ENCODE peak calls at places on chromosomes 13 and 19, in seven cellular contexts. F, D, B, A, M, E and I are unnamed samples.

GRCh38 chr13:101949681-101950080 is 452.2 kb downstream of the FGF14 start:
- DNase-seq in F (no peak), D (no peak), B (no peak), A (no peak), M (no peak), E (no peak), I (no peak)

GRCh38 chr13:82747948-82748347 is 1134.3 kb downstream of the SLITRK1 start:
- DNase-seq in F (no peak), D (no peak), B (no peak), A (no peak), M (no peak), E (no peak), I (no peak)

GRCh38 chr13:20616059-20616797 is 49.3 kb downstream of the IFT88 start:
- DNase-seq in F (no peak), D (no peak), B (no peak), A (no peak), M (no peak), E (peak), I (no peak)

GRCh38 chr19:29687244-29687896 is 22.1 kb downstream of the PLEKHF1 start:
- DNase-seq in F (no peak), D (no peak), B (no peak), A (no peak), M (no peak), E (peak), I (peak)

GRCh38 chr13:20403826-20404225 is 121.8 kb downstream of the CRYL1 start:
- DNase-seq in F (no peak), D (no peak), B (no peak), A (no peak), M (no peak), E (no peak), I (no peak)

GRCh38 chr13:108033800-108034707 is 181.3 kb downstream of the LIG4 start:
- DNase-seq in F (no peak), D (no peak), B (no peak), A (no peak), M (no peak), E (peak), I (no peak)

GRCh38 chr13:75764251-75764650 is 128.1 kb downstream of the LMO7 start:
- DNase-seq in F (no peak), D (no peak), B (no peak), A (no peak), M (no peak), E (no peak), I (no peak)

GRCh38 chr19:532578-533484 is 1.3 kb downstream of the CDC34 start:
- DNase-seq in F (no peak), D (peak), B (peak), A (peak), M (peak), E (peak), I (no peak)

GRCh38 chr13:43094901-43095300 is 71.5 kb downstream of the DNAJC15 start:
- DNase-seq in F (no peak), D (no peak), B (no peak), A (no peak), M (no peak), E (no peak), I (no peak)

GRCh38 chr13:107808388-107808787 is 406.9 kb downstream of the LIG4 start:
- DNase-seq in F (no peak), D (no peak), B (no peak), A (no peak), M (no peak), E (no peak), I (no peak)

GRCh38 chr13:21124853-21125252 is 51.5 kb downstream of the SKA3 start:
- DNase-seq in F (no peak), D (no peak), B (no peak), A (no peak), M (no peak), E (peak), I (no peak)

GRCh38 chr19:41386442-41386841 is 10.1 kb downstream of the TMEM91 start:
- DNase-seq in F (no peak), D (no peak), B (no peak), A (no peak), M (no peak), E (no peak), I (no peak)

GRCh38 chr13:78323848-78324247 is 279.5 kb downstream of the POU4F1 start:
- DNase-seq in F (no peak), D (no peak), B (no peak), A (no peak), M (no peak), E (no peak), I (no peak)

GRCh38 chr13:44739539-44739938 is 163.4 kb upstream of the TSC22D1 start:
- DNase-seq in F (no peak), D (no peak), B (no peak), A (no peak), M (no peak), E (no peak), I (no peak)

GRCh38 chr13:42129033-42129432 is 80.6 kb downstream of the DGKH start:
- DNase-seq in F (no peak), D (no peak), B (no peak), A (no peak), M (no peak), E (no peak), I (no peak)

GRCh38 chr19:45781282-45782161 is 768 bp downstream of the DMPK start:
- DNase-seq in F (no peak), D (peak), B (peak), A (no peak), M (peak), E (peak), I (no peak)

GRCh38 chr19:45784096-45784495 is 1.8 kb upstream of the DMPK start:
- DNase-seq in F (no peak), D (no peak), B (no peak), A (no peak), M (no peak), E (no peak), I (no peak)

GRCh38 chr19:45782162-45782623 is at the start of gene DMPK:
- DNase-seq in F (no peak), D (no peak), B (no peak), A (peak), M (peak), E (no peak), I (no peak)

GRCh38 chr19:45785097-45785496 is 2.8 kb upstream of the DMPK start:
- DNase-seq in F (no peak), D (no peak), B (no peak), A (no peak), M (peak), E (no peak), I (no peak)

GRCh38 chr19:45782820-45783785 is 813 bp upstream of the DMPK start:
- DNase-seq in F (no peak), D (no peak), B (peak), A (peak), M (peak), E (peak), I (no peak)
- TF ChIP-seq CTCF in F (no peak), D (no peak), B (no peak), A (no peak), M (no peak), E (no peak), I (no peak)

DNA sequence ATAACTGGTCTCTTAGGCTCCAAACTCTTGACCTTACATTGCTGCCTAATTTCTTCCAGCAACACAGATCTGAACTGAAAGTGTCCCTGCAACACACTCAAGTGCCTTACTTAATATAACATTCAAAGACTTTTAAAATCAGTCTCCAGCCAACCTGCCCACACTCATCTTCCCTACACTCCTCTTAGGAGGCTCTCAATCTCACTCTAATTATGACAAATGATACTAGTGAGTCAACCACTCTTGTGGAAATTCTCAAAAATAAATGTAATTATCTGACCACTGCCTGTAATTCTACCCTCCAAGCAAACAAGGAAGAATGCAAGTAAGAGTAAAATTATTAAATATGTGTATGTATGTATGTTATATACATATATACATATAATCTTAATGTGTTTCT is 348.1 kb upstream of the MIR17HG start:
- DNase-seq in F (no peak), D (no peak), B (no peak), A (no peak), M (no peak), E (no peak), I (no peak)
- H3K4me3 ChIP-seq in F (no peak), D (no peak), B (no peak), A (no peak), M (no peak), E (no peak), I (no peak)

GRCh38 chr19:38383743-38384142 is 4.1 kb downstream of the GGN start:
- DNase-seq in F (no peak), D (no peak), B (no peak), A (no peak), M (no peak), E (no peak), I (no peak)

GRCh38 chr19:38385804-38386257 is 2.0 kb downstream of the GGN start:
- DNase-seq in F (no peak), D (no peak), B (no peak), A (no peak), M (no peak), E (no peak), I (no peak)

GRCh38 chr19:38384209-38385027 is 3.4 kb downstream of the GGN start:
- DNase-seq in F (no peak), D (no peak), B (no peak), A (no peak), M (no peak), E (peak), I (no peak)

GRCh38 chr19:38386300-38386967 is 1.4 kb downstream of the GGN start:
- DNase-seq in F (no peak), D (no peak), B (no peak), A (no peak), M (no peak), E (no peak), I (no peak)

DNA sequence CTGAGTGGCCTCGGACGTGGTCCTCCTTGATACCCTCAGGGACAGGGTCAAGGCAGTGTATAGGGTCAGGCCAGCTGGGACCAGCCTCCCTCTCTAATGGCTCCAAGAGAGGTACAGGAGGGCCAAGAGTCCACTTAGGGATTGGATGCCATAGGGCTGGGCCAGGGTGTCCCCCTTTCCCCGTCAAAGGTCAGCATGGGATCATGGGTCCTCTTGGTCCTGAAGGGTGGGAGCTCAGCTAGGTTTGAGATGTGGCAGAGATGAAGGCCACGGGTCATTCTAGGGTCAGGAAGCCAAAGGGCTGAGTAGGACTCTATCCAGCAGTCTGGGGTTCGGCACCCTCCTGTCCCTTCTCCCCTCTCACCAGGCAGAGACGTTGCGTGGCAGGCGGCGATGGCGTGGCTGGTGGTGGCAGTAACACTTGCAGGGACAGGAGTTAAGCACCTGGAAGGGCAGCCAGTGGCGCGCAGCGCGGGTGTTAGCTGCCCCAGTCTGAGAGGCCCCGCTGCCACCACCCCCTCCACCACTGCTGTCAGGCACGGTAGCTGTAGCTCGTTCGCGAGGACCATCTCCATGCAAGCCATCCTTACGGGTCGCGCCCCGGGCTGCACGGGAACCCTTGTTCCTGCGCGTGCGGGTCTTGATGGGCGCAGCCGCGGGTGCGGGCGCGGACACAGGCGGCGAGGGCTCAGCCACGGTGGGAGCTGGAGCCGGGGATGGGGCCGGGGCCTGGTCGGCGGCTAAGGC is 2.6 kb downstream of the GGN start:
- DNase-seq in F (no peak), D (no peak), B (no peak), A (no peak), M (no peak), E (no peak), I (no peak)
- TF ChIP-seq POLR2A in F (no peak), D (no peak), B (no peak), A (no peak), M (no peak), E (no peak), I (no peak)

GRCh38 chr19:13334801-13335481 is 171.3 kb downstream of the CACNA1A start:
- DNase-seq in F (no peak), D (no peak), B (no peak), A (no peak), M (no peak), E (peak), I (no peak)
- TF ChIP-seq CTCF in F (no peak), D (no peak), B (no peak), A (no peak), M (no peak), E (no peak), I (no peak)

DNA sequence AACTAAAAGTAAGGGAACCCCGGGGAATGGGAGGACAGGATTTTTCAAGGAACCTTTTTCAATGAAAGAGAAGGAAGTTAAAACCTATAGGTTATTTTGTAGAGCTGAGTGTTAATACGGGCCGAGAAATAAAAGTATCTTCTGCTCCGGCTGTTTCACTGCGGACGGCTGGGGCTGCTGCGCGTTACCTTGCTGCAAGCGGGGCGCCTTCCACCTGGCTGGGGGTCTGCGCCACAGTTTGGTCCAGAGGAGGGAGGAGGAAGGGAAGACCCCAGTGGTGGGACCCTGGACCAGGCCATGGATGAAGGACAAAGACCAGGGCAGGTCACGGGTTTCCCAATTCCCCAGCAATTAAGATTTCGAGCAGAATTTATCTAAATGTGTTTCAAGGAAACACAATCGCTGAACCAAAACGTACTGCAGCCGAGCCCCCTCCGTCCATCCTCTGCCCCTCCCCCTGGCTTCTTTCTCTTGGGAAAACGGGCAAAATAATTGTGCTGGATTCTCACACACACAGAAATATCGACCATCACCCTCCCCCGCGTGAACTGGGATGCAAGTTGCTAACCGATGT is 2.9 kb downstream of the SOX1 start:
- DNase-seq in F (no peak), D (no peak), B (no peak), A (no peak), M (no peak), E (no peak), I (no peak)
- H3K4me3 ChIP-seq in F (no peak), D (no peak), B (no peak), A (no peak), M (no peak), E (no peak), I (no peak)

DNA sequence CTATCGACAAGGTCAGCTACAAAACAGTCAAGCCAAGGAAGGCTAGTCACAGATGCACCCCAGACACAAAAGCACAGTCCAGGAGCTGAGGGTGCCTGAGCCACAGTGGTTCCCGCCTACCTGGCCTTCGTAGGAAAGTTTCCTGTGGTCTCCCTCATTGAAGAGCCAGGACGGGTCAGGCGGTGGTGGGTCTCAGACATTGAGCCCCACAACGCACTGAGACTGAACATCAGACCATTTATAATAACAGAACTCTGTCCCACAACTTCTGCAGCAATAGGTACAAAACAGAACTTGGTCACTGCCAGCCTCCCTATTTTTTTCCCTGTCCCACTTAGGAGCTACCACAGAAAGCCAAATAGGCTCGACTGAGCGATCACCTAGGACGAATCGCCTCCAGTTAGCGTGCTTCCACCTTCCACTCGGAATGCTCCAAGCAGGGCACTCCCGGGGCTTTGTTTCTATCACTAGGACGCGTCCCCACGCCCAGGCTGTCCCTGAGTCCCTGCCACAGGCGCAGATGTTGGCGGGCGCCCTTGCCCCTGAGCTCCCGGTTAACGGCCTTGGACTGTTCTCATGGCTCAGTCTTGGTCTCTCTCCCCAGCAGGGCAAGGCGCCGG is 640 bp upstream of the ZNF544 start:
- DNase-seq in F (no peak), D (no peak), B (no peak), A (no peak), M (no peak), E (no peak), I (no peak)
- TF ChIP-seq POLR2A in F (no peak), D (no peak), B (no peak), A (no peak), M (no peak), E (no peak), I (no peak)

GRCh38 chr19:3984584-3984907 is 717 bp downstream of the EEF2 start:
- DNase-seq in F (no peak), D (peak), B (no peak), A (peak), M (no peak), E (no peak), I (no peak)
- TF ChIP-seq CTCF in F (no peak), D (peak), B (no peak), A (no peak), M (no peak), E (no peak), I (no peak)

DNA sequence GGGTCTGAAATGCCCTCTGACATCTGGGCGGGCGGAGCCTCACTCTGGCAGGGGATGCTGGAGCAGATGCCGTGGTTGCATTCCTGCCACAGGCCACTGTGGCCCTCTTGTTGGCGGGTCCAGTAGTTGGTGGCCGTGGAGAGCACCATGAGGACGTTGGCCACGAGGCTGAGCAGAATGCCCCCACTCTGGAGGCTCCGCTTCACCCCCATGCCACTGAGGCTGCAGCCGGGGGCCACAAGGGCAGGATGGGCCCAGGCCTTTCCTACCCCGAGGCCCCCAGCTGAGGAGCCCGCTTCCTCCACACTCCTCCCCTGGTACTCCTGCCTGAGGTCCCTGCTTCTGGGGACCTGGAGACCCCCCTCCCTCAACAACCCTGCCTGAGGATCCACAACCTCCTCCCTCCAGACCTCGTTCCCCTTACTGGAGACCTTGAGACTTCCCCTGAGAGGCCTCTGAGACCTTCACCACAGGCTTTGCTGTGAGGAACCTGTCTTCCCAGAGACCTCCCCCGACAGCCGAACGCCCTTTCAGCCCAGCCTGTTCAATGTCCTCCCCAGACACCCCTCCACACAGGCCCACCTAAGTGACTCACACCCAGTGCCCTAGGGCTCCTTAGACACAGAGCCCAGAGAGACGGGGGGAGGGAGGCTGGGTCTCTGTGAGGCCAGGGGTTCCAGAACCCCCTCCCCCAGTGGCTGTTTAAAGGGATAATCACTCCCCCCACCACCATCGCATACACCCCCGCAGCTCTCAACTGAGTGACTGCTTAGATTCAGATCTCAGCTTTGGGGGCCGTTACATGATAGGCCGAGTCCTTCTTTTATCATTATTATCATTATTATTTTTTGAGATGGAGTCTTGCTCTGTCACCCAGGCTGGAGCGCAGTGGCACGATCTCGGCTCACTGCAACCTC is at the start of gene CLDND2:
- DNase-seq in F (no peak), D (no peak), B (no peak), A (no peak), M (no peak), E (no peak), I (no peak)
- H3K4me3 ChIP-seq in F (peak), D (peak), B (peak), A (peak), M (peak), E (peak), I (peak)